ENCODE peak calls at places on chromosomes 5 and 9, in ten cellular contexts. One of them, this sample, is unnamed.

GRCh38 chr5:59763545-59763944 is 130.0 kb downstream of the PDE4D start:
- DNase-seq in NCI-H1092 treated with DMSO at 0.1 percent for 48 hours: no peak
- DNase-seq in NCI-H1105: no peak
- DNase-seq in tibial nerve: no peak
- DNase-seq in DMS153: no peak
- DNase-seq in naive thymus-derived CD8-positive, alpha-beta T cell: no peak
- DNase-seq in cardiac fibroblast: no peak
- DNase-seq in nephron progenitor cell: no peak
- DNase-seq in erythroblast: no peak
- DNase-seq in Calu3: no peak
- DNase-seq in this sample: no peak

GRCh38 chr9:36950389-36950788 is 83.7 kb downstream of the PAX5 start:
- DNase-seq in nephron progenitor cell: no peak
- DNase-seq in Calu3: no peak
- DNase-seq in tibial nerve: no peak
- DNase-seq in NCI-H1105: no peak
- DNase-seq in naive thymus-derived CD8-positive, alpha-beta T cell: no peak
- DNase-seq in DMS153: no peak
- DNase-seq in cardiac fibroblast: no peak
- DNase-seq in erythroblast: no peak
- DNase-seq in NCI-H1092 treated with DMSO at 0.1 percent for 48 hours: no peak
- DNase-seq in this sample: no peak

GRCh38 chr9:134182554-134183219 is 18.3 kb upstream of the RNU6ATAC start:
- DNase-seq in cardiac fibroblast: no peak
- DNase-seq in Calu3: no peak
- DNase-seq in erythroblast: no peak
- DNase-seq in NCI-H1092 treated with DMSO at 0.1 percent for 48 hours: no peak
- DNase-seq in NCI-H1105: no peak
- DNase-seq in DMS153: no peak
- DNase-seq in naive thymus-derived CD8-positive, alpha-beta T cell: no peak
- DNase-seq in tibial nerve: peak
- DNase-seq in nephron progenitor cell: no peak
- DNase-seq in this sample: no peak

GRCh38 chr5:179795863-179796833 is 2.4 kb downstream of the LTC4S start:
- DNase-seq in NCI-H1105: peak
- DNase-seq in naive thymus-derived CD8-positive, alpha-beta T cell: peak
- DNase-seq in tibial nerve: peak
- DNase-seq in cardiac fibroblast: peak
- DNase-seq in nephron progenitor cell: peak
- DNase-seq in DMS153: peak
- DNase-seq in Calu3: peak
- DNase-seq in NCI-H1092 treated with DMSO at 0.1 percent for 48 hours: peak
- DNase-seq in erythroblast: peak
- DNase-seq in this sample: peak

GRCh38 chr5:21071986-21072385 is 1084.0 kb upstream of the CDH18 start:
- DNase-seq in Calu3: no peak
- DNase-seq in NCI-H1092 treated with DMSO at 0.1 percent for 48 hours: no peak
- DNase-seq in cardiac fibroblast: peak
- DNase-seq in nephron progenitor cell: no peak
- DNase-seq in naive thymus-derived CD8-positive, alpha-beta T cell: no peak
- DNase-seq in DMS153: no peak
- DNase-seq in tibial nerve: no peak
- DNase-seq in NCI-H1105: no peak
- DNase-seq in erythroblast: no peak
- DNase-seq in this sample: no peak

GRCh38 chr5:181217111-181217804 is 5.8 kb upstream of the TRIM41 start:
- DNase-seq in NCI-H1092 treated with DMSO at 0.1 percent for 48 hours: no peak
- DNase-seq in DMS153: no peak
- DNase-seq in erythroblast: no peak
- DNase-seq in tibial nerve: no peak
- DNase-seq in nephron progenitor cell: peak
- DNase-seq in Calu3: peak
- DNase-seq in cardiac fibroblast: peak
- DNase-seq in NCI-H1105: no peak
- DNase-seq in naive thymus-derived CD8-positive, alpha-beta T cell: peak
- DNase-seq in this sample: peak

GRCh38 chr5:143226872-143227271 is 176.6 kb downstream of the NR3C1 start:
- DNase-seq in cardiac fibroblast: no peak
- DNase-seq in Calu3: no peak
- DNase-seq in tibial nerve: no peak
- DNase-seq in DMS153: no peak
- DNase-seq in NCI-H1092 treated with DMSO at 0.1 percent for 48 hours: no peak
- DNase-seq in NCI-H1105: no peak
- DNase-seq in naive thymus-derived CD8-positive, alpha-beta T cell: no peak
- DNase-seq in erythroblast: no peak
- DNase-seq in nephron progenitor cell: no peak
- DNase-seq in this sample: no peak

GRCh38 chr5:159936686-159937329 is 20.5 kb downstream of the ADRA1B start:
- DNase-seq in tibial nerve: no peak
- DNase-seq in nephron progenitor cell: no peak
- DNase-seq in DMS153: no peak
- DNase-seq in NCI-H1105: no peak
- DNase-seq in naive thymus-derived CD8-positive, alpha-beta T cell: no peak
- DNase-seq in erythroblast: no peak
- DNase-seq in cardiac fibroblast: peak
- DNase-seq in NCI-H1092 treated with DMSO at 0.1 percent for 48 hours: no peak
- DNase-seq in Calu3: no peak
- DNase-seq in this sample: no peak

GRCh38 chr9:12657233-12657632 is 36.0 kb upstream of the TYRP1 start:
- DNase-seq in erythroblast: no peak
- DNase-seq in NCI-H1105: no peak
- DNase-seq in NCI-H1092 treated with DMSO at 0.1 percent for 48 hours: no peak
- DNase-seq in Calu3: no peak
- DNase-seq in DMS153: no peak
- DNase-seq in cardiac fibroblast: no peak
- DNase-seq in naive thymus-derived CD8-positive, alpha-beta T cell: no peak
- DNase-seq in tibial nerve: no peak
- DNase-seq in nephron progenitor cell: no peak
- DNase-seq in this sample: no peak

GRCh38 chr9:1051286-1052118 is 1.3 kb downstream of the DMRT2 start:
- DNase-seq in Calu3: no peak
- DNase-seq in tibial nerve: peak
- DNase-seq in cardiac fibroblast: no peak
- DNase-seq in NCI-H1092 treated with DMSO at 0.1 percent for 48 hours: peak
- DNase-seq in NCI-H1105: peak
- DNase-seq in naive thymus-derived CD8-positive, alpha-beta T cell: no peak
- DNase-seq in DMS153: peak
- DNase-seq in erythroblast: no peak
- DNase-seq in nephron progenitor cell: peak
- DNase-seq in this sample: peak

GRCh38 chr9:117120061-117120460 is 294.8 kb downstream of the ASTN2 start:
- DNase-seq in NCI-H1105: no peak
- DNase-seq in nephron progenitor cell: no peak
- DNase-seq in NCI-H1092 treated with DMSO at 0.1 percent for 48 hours: no peak
- DNase-seq in DMS153: no peak
- DNase-seq in tibial nerve: no peak
- DNase-seq in erythroblast: no peak
- DNase-seq in cardiac fibroblast: no peak
- DNase-seq in Calu3: no peak
- DNase-seq in naive thymus-derived CD8-positive, alpha-beta T cell: no peak
- DNase-seq in this sample: no peak

GRCh38 chr5:173880306-173880985 is 7.7 kb upstream of the CPEB4 start:
- DNase-seq in naive thymus-derived CD8-positive, alpha-beta T cell: no peak
- DNase-seq in Calu3: no peak
- DNase-seq in erythroblast: no peak
- DNase-seq in NCI-H1105: no peak
- DNase-seq in cardiac fibroblast: peak
- DNase-seq in NCI-H1092 treated with DMSO at 0.1 percent for 48 hours: no peak
- DNase-seq in DMS153: no peak
- DNase-seq in nephron progenitor cell: no peak
- DNase-seq in tibial nerve: no peak
- DNase-seq in this sample: no peak

GRCh38 chr5:64594601-64595518 is 89.0 kb downstream of the RGS7BP start:
- DNase-seq in erythroblast: no peak
- DNase-seq in DMS153: no peak
- DNase-seq in tibial nerve: no peak
- DNase-seq in Calu3: peak
- DNase-seq in nephron progenitor cell: peak
- DNase-seq in naive thymus-derived CD8-positive, alpha-beta T cell: no peak
- DNase-seq in NCI-H1092 treated with DMSO at 0.1 percent for 48 hours: no peak
- DNase-seq in NCI-H1105: no peak
- DNase-seq in cardiac fibroblast: peak
- DNase-seq in this sample: peak

GRCh38 chr5:180366303-180366702 is 13.2 kb upstream of the GFPT2 start:
- DNase-seq in DMS153: no peak
- DNase-seq in Calu3: no peak
- DNase-seq in erythroblast: no peak
- DNase-seq in NCI-H1092 treated with DMSO at 0.1 percent for 48 hours: no peak
- DNase-seq in nephron progenitor cell: no peak
- DNase-seq in naive thymus-derived CD8-positive, alpha-beta T cell: no peak
- DNase-seq in tibial nerve: no peak
- DNase-seq in cardiac fibroblast: no peak
- DNase-seq in NCI-H1105: no peak
- DNase-seq in this sample: no peak

GRCh38 chr5:72183231-72183630 is 76.0 kb downstream of the MAP1B start:
- DNase-seq in NCI-H1092 treated with DMSO at 0.1 percent for 48 hours: no peak
- DNase-seq in nephron progenitor cell: no peak
- DNase-seq in cardiac fibroblast: no peak
- DNase-seq in DMS153: no peak
- DNase-seq in naive thymus-derived CD8-positive, alpha-beta T cell: no peak
- DNase-seq in NCI-H1105: no peak
- DNase-seq in tibial nerve: no peak
- DNase-seq in erythroblast: no peak
- DNase-seq in Calu3: no peak
- DNase-seq in this sample: no peak

GRCh38 chr9:104868687-104869404 is 59.1 kb downstream of the ABCA1 start:
- DNase-seq in NCI-H1092 treated with DMSO at 0.1 percent for 48 hours: peak
- DNase-seq in erythroblast: peak
- DNase-seq in NCI-H1105: peak
- DNase-seq in naive thymus-derived CD8-positive, alpha-beta T cell: no peak
- DNase-seq in tibial nerve: peak
- DNase-seq in cardiac fibroblast: peak
- DNase-seq in nephron progenitor cell: peak
- DNase-seq in Calu3: peak
- DNase-seq in DMS153: peak
- DNase-seq in this sample: peak

GRCh38 chr5:166618555-166618954 is 1672.9 kb upstream of the WWC1 start:
- DNase-seq in nephron progenitor cell: no peak
- DNase-seq in NCI-H1105: no peak
- DNase-seq in naive thymus-derived CD8-positive, alpha-beta T cell: no peak
- DNase-seq in Calu3: no peak
- DNase-seq in NCI-H1092 treated with DMSO at 0.1 percent for 48 hours: no peak
- DNase-seq in tibial nerve: no peak
- DNase-seq in erythroblast: no peak
- DNase-seq in DMS153: no peak
- DNase-seq in cardiac fibroblast: no peak
- DNase-seq in this sample: peak

GRCh38 chr9:72012642-72013041 is 47.8 kb downstream of the C9orf57 start:
- DNase-seq in cardiac fibroblast: no peak
- DNase-seq in NCI-H1105: no peak
- DNase-seq in DMS153: no peak
- DNase-seq in tibial nerve: no peak
- DNase-seq in nephron progenitor cell: no peak
- DNase-seq in NCI-H1092 treated with DMSO at 0.1 percent for 48 hours: no peak
- DNase-seq in erythroblast: no peak
- DNase-seq in naive thymus-derived CD8-positive, alpha-beta T cell: no peak
- DNase-seq in Calu3: peak
- DNase-seq in this sample: no peak

GRCh38 chr9:125629451-125629850 is 77.6 kb downstream of the MAPKAP1 start:
- DNase-seq in DMS153: no peak
- DNase-seq in tibial nerve: no peak
- DNase-seq in NCI-H1105: no peak
- DNase-seq in Calu3: no peak
- DNase-seq in NCI-H1092 treated with DMSO at 0.1 percent for 48 hours: no peak
- DNase-seq in erythroblast: no peak
- DNase-seq in cardiac fibroblast: no peak
- DNase-seq in naive thymus-derived CD8-positive, alpha-beta T cell: no peak
- DNase-seq in nephron progenitor cell: no peak
- DNase-seq in this sample: no peak

GRCh38 chr5:134133995-134134541 is 19.6 kb downstream of the TCF7 start:
- DNase-seq in NCI-H1092 treated with DMSO at 0.1 percent for 48 hours: no peak
- DNase-seq in NCI-H1105: no peak
- DNase-seq in cardiac fibroblast: no peak
- DNase-seq in nephron progenitor cell: no peak
- DNase-seq in naive thymus-derived CD8-positive, alpha-beta T cell: no peak
- DNase-seq in DMS153: no peak
- DNase-seq in Calu3: no peak
- DNase-seq in tibial nerve: peak
- DNase-seq in erythroblast: no peak
- DNase-seq in this sample: no peak

GRCh38 chr9:133367221-133367620 is 8.6 kb downstream of the SURF4 start:
- DNase-seq in naive thymus-derived CD8-positive, alpha-beta T cell: no peak
- DNase-seq in Calu3: no peak
- DNase-seq in cardiac fibroblast: no peak
- DNase-seq in nephron progenitor cell: no peak
- DNase-seq in NCI-H1105: no peak
- DNase-seq in NCI-H1092 treated with DMSO at 0.1 percent for 48 hours: no peak
- DNase-seq in DMS153: no peak
- DNase-seq in erythroblast: no peak
- DNase-seq in tibial nerve: no peak
- DNase-seq in this sample: no peak

GRCh38 chr5:16446993-16447392 is 18.6 kb downstream of the ZNF622 start:
- DNase-seq in NCI-H1092 treated with DMSO at 0.1 percent for 48 hours: no peak
- DNase-seq in cardiac fibroblast: no peak
- DNase-seq in erythroblast: peak
- DNase-seq in naive thymus-derived CD8-positive, alpha-beta T cell: no peak
- DNase-seq in DMS153: no peak
- DNase-seq in nephron progenitor cell: no peak
- DNase-seq in Calu3: no peak
- DNase-seq in tibial nerve: no peak
- DNase-seq in NCI-H1105: no peak
- DNase-seq in this sample: no peak

GRCh38 chr9:76866689-76867088 is 39.2 kb downstream of the PRUNE2 start:
- DNase-seq in tibial nerve: no peak
- DNase-seq in naive thymus-derived CD8-positive, alpha-beta T cell: no peak
- DNase-seq in erythroblast: no peak
- DNase-seq in NCI-H1092 treated with DMSO at 0.1 percent for 48 hours: no peak
- DNase-seq in cardiac fibroblast: peak
- DNase-seq in Calu3: peak
- DNase-seq in NCI-H1105: no peak
- DNase-seq in DMS153: no peak
- DNase-seq in nephron progenitor cell: no peak
- DNase-seq in this sample: no peak

GRCh38 chr9:70021026-70021571 is 22.5 kb upstream of the MAMDC2 start:
- DNase-seq in nephron progenitor cell: no peak
- DNase-seq in Calu3: peak
- DNase-seq in erythroblast: no peak
- DNase-seq in naive thymus-derived CD8-positive, alpha-beta T cell: no peak
- DNase-seq in tibial nerve: peak
- DNase-seq in cardiac fibroblast: peak
- DNase-seq in NCI-H1105: no peak
- DNase-seq in DMS153: no peak
- DNase-seq in NCI-H1092 treated with DMSO at 0.1 percent for 48 hours: no peak
- DNase-seq in this sample: no peak

GRCh38 chr5:69331528-69332445 is 814 bp downstream of the CCDC125 start:
- DNase-seq in NCI-H1092 treated with DMSO at 0.1 percent for 48 hours: no peak
- DNase-seq in DMS153: no peak
- DNase-seq in nephron progenitor cell: no peak
- DNase-seq in erythroblast: peak
- DNase-seq in NCI-H1105: no peak
- DNase-seq in Calu3: peak
- DNase-seq in naive thymus-derived CD8-positive, alpha-beta T cell: no peak
- DNase-seq in tibial nerve: no peak
- DNase-seq in cardiac fibroblast: no peak
- DNase-seq in this sample: no peak

GRCh38 chr5:110544603-110545002 is 181.9 kb downstream of the TMEM232 start:
- DNase-seq in NCI-H1105: no peak
- DNase-seq in erythroblast: no peak
- DNase-seq in NCI-H1092 treated with DMSO at 0.1 percent for 48 hours: no peak
- DNase-seq in Calu3: no peak
- DNase-seq in tibial nerve: no peak
- DNase-seq in DMS153: no peak
- DNase-seq in naive thymus-derived CD8-positive, alpha-beta T cell: no peak
- DNase-seq in nephron progenitor cell: no peak
- DNase-seq in cardiac fibroblast: no peak
- DNase-seq in this sample: no peak

GRCh38 chr9:4371108-4371507 is 71.2 kb upstream of the GLIS3 start:
- DNase-seq in Calu3: no peak
- DNase-seq in DMS153: no peak
- DNase-seq in erythroblast: no peak
- DNase-seq in nephron progenitor cell: no peak
- DNase-seq in tibial nerve: no peak
- DNase-seq in NCI-H1092 treated with DMSO at 0.1 percent for 48 hours: no peak
- DNase-seq in NCI-H1105: no peak
- DNase-seq in naive thymus-derived CD8-positive, alpha-beta T cell: no peak
- DNase-seq in cardiac fibroblast: peak
- DNase-seq in this sample: no peak

GRCh38 chr5:9268226-9268625 is 277.6 kb downstream of the SEMA5A start:
- DNase-seq in NCI-H1105: no peak
- DNase-seq in DMS153: no peak
- DNase-seq in naive thymus-derived CD8-positive, alpha-beta T cell: no peak
- DNase-seq in cardiac fibroblast: peak
- DNase-seq in tibial nerve: no peak
- DNase-seq in Calu3: no peak
- DNase-seq in NCI-H1092 treated with DMSO at 0.1 percent for 48 hours: no peak
- DNase-seq in erythroblast: no peak
- DNase-seq in nephron progenitor cell: no peak
- DNase-seq in this sample: no peak